ENCODE peak calls at places on chromosomes 7 and 10, in four cellular contexts. One of them, this sample, is unnamed.
A peak's percentile ranks its signal among the peaks of the same experiment; 100 is the strongest.

GRCh38 chr7:30825215-30825720 is 54.1 kb downstream of the MINDY4 start:
- DNase-seq in HL-60: no peak
- DNase-seq in neuronal stem cell: no peak
- DNase-seq in ovary: no peak
- DNase-seq in this sample: no peak

GRCh38 chr10:46285966-46286620 is 704 bp upstream of the ANTXRL start:
- DNase-seq in ovary: no peak
- DNase-seq in neuronal stem cell: no peak
- DNase-seq in HL-60: no peak
- DNase-seq in this sample: no peak

GRCh38 chr7:11831727-11832495 is at the start of gene THSD7A:
- DNase-seq in neuronal stem cell: peak; percentile 63
- DNase-seq in HL-60: peak; percentile 26
- DNase-seq in ovary: peak; percentile 41
- DNase-seq in this sample: peak; percentile 31

GRCh38 chr7:84364708-84365107 is 170.1 kb upstream of the SEMA3A start:
- DNase-seq in ovary: no peak
- DNase-seq in neuronal stem cell: no peak
- DNase-seq in HL-60: no peak
- DNase-seq in this sample: no peak

GRCh38 chr10:15293862-15294835 is 76.9 kb downstream of the FAM171A1 start:
- DNase-seq in ovary: no peak
- DNase-seq in neuronal stem cell: no peak
- DNase-seq in HL-60: no peak
- DNase-seq in this sample: peak; percentile 43

GRCh38 chr10:71964669-71965515 is 697 bp downstream of the CHST3 start:
- DNase-seq in ovary: peak; percentile 66
- DNase-seq in HL-60: no peak
- DNase-seq in neuronal stem cell: no peak
- DNase-seq in this sample: peak; percentile 59

GRCh38 chr10:104339469-104340098 is 1.3 kb upstream of the ITPRIP start:
- DNase-seq in ovary: peak; percentile 75
- DNase-seq in HL-60: no peak
- DNase-seq in neuronal stem cell: no peak
- DNase-seq in this sample: no peak

GRCh38 chr10:83262434-83262833 is 876.9 kb upstream of the GHITM start:
- DNase-seq in ovary: no peak
- DNase-seq in HL-60: no peak
- DNase-seq in neuronal stem cell: no peak
- DNase-seq in this sample: no peak

GRCh38 chr10:8095962-8096361 is 41.5 kb downstream of the GATA3 start:
- DNase-seq in ovary: no peak
- DNase-seq in HL-60: no peak
- DNase-seq in neuronal stem cell: no peak
- DNase-seq in this sample: no peak

GRCh38 chr7:41733063-41733398 is 30.1 kb upstream of the INHBA start:
- DNase-seq in neuronal stem cell: no peak
- DNase-seq in ovary: no peak
- DNase-seq in HL-60: no peak
- DNase-seq in this sample: no peak

GRCh38 chr10:4984971-4985594 is 18.6 kb downstream of the AKR1C2 start:
- DNase-seq in ovary: no peak
- DNase-seq in neuronal stem cell: no peak
- DNase-seq in HL-60: no peak
- DNase-seq in this sample: no peak

GRCh38 chr7:132756482-132756990 is 180.3 kb upstream of the PLXNA4 start:
- DNase-seq in ovary: no peak
- DNase-seq in HL-60: no peak
- DNase-seq in neuronal stem cell: no peak
- DNase-seq in this sample: no peak

GRCh38 chr7:4824120-4824775 is 37.6 kb downstream of the PAPOLB start:
- DNase-seq in HL-60: no peak
- DNase-seq in ovary: peak; percentile 57
- DNase-seq in neuronal stem cell: no peak
- DNase-seq in this sample: no peak

GRCh38 chr10:133442191-133442966 is 11.4 kb upstream of the SCART1 start:
- DNase-seq in neuronal stem cell: no peak
- DNase-seq in HL-60: peak; percentile 85
- DNase-seq in ovary: no peak
- DNase-seq in this sample: no peak

GRCh38 chr7:66092654-66093053 is 17.0 kb downstream of the ASL start:
- DNase-seq in neuronal stem cell: no peak
- DNase-seq in ovary: no peak
- DNase-seq in HL-60: no peak
- DNase-seq in this sample: no peak

GRCh38 chr10:58473966-58474365 is 38.7 kb upstream of the BICC1 start:
- DNase-seq in neuronal stem cell: no peak
- DNase-seq in ovary: no peak
- DNase-seq in HL-60: no peak
- DNase-seq in this sample: no peak

GRCh38 chr7:31497501-31497900 is 16.4 kb upstream of the ITPRID1 start:
- DNase-seq in ovary: no peak
- DNase-seq in neuronal stem cell: no peak
- DNase-seq in HL-60: no peak
- DNase-seq in this sample: no peak

GRCh38 chr7:51234139-51234538 is 82.5 kb downstream of the COBL start:
- DNase-seq in neuronal stem cell: no peak
- DNase-seq in HL-60: no peak
- DNase-seq in ovary: no peak
- DNase-seq in this sample: peak; percentile 63

GRCh38 chr10:60934215-60935175 is 9.5 kb downstream of the RHOBTB1 start:
- DNase-seq in HL-60: no peak
- DNase-seq in ovary: no peak
- DNase-seq in neuronal stem cell: no peak
- DNase-seq in this sample: no peak

GRCh38 chr7:21261627-21262564 is 166.0 kb upstream of the SP4 start:
- DNase-seq in neuronal stem cell: peak; percentile 31
- DNase-seq in ovary: no peak
- DNase-seq in HL-60: peak; percentile 21
- DNase-seq in this sample: peak; percentile 17

GRCh38 chr10:97385565-97385964 is 15.6 kb downstream of the RRP12 start:
- DNase-seq in ovary: no peak
- DNase-seq in HL-60: no peak
- DNase-seq in neuronal stem cell: no peak
- DNase-seq in this sample: no peak

GRCh38 chr10:101143354-101143648 is 12.2 kb downstream of the TLX1 start:
- DNase-seq in ovary: no peak
- DNase-seq in HL-60: no peak
- DNase-seq in neuronal stem cell: no peak
- DNase-seq in this sample: no peak

GRCh38 chr7:17336168-17336567 is 37.7 kb downstream of the AHR start:
- DNase-seq in neuronal stem cell: no peak
- DNase-seq in HL-60: no peak
- DNase-seq in ovary: no peak
- DNase-seq in this sample: no peak

GRCh38 chr7:156612930-156613329 is 27.6 kb upstream of the RNF32 start:
- DNase-seq in ovary: no peak
- DNase-seq in neuronal stem cell: no peak
- DNase-seq in HL-60: peak; percentile 54
- DNase-seq in this sample: no peak

GRCh38 chr7:116547347-116547746 is 22.5 kb downstream of the CAV1 start:
- DNase-seq in HL-60: no peak
- DNase-seq in neuronal stem cell: no peak
- DNase-seq in ovary: no peak
- DNase-seq in this sample: no peak

GRCh38 chr10:98196985-98197384 is 62.5 kb downstream of the R3HCC1L start:
- DNase-seq in neuronal stem cell: no peak
- DNase-seq in HL-60: no peak
- DNase-seq in ovary: peak; percentile 21
- DNase-seq in this sample: no peak

GRCh38 chr7:2956526-2957368 is 86.9 kb downstream of the CARD11 start:
- DNase-seq in neuronal stem cell: no peak
- DNase-seq in ovary: no peak
- DNase-seq in HL-60: peak; percentile 51
- DNase-seq in this sample: no peak

DNA sequence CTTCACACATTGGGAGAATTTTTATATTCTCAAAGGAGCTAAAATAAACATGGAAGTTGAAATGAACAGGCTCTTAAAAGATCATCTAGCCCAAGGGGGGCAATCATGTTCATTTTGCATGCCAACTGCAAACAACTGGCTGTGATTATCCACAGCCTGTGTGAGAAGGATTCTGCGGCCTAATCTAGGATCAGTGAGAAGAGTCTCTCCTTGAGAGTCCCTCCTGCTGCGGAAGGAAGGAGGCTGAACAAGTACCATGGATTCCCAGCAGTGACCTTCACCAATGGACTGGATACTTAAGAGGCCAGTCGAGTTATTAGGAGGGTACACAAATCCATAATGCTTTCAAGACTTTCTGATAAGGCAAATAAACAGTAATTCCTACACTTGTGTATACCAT is 76.7 kb downstream of the IGF2BP3 start:
- DNase-seq in neuronal stem cell: no peak
- DNase-seq in ovary: no peak
- DNase-seq in HL-60: no peak
- DNase-seq in this sample: no peak
- H3K27ac ChIP-seq in neuronal stem cell: no peak overlapping the region
- H3K27ac ChIP-seq in ovary: no peak overlapping the region
- H3K27ac ChIP-seq in HL-60: no peak overlapping the region
- H3K27ac ChIP-seq in this sample: no peak overlapping the region

DNA sequence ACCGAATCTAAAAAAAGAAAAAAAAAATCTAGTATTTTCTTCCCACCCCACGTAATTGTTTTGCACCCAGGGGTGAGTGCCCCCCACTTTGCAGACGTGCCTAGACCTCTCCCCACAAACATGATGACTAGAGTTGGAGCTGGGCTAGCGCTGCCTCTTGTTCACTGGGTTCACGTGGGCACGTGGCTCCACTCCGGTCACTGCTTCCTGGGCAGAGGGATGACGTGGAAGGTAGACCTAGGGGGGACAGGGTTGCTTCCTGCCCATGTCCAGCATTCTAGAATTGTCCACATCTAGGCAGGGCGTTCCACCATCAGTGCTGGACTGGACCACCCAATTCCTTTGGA is 861 bp upstream of the LIMK1 start:
- DNase-seq in neuronal stem cell: no peak
- DNase-seq in ovary: no peak
- DNase-seq in HL-60: no peak
- DNase-seq in this sample: no peak
- H3K4me3 ChIP-seq in neuronal stem cell: peak overlapping the region; percentile 70
- H3K4me3 ChIP-seq in ovary: no peak overlapping the region
- H3K4me3 ChIP-seq in HL-60: no peak overlapping the region
- H3K4me3 ChIP-seq in this sample: peak overlapping the region; percentile 47

DNA sequence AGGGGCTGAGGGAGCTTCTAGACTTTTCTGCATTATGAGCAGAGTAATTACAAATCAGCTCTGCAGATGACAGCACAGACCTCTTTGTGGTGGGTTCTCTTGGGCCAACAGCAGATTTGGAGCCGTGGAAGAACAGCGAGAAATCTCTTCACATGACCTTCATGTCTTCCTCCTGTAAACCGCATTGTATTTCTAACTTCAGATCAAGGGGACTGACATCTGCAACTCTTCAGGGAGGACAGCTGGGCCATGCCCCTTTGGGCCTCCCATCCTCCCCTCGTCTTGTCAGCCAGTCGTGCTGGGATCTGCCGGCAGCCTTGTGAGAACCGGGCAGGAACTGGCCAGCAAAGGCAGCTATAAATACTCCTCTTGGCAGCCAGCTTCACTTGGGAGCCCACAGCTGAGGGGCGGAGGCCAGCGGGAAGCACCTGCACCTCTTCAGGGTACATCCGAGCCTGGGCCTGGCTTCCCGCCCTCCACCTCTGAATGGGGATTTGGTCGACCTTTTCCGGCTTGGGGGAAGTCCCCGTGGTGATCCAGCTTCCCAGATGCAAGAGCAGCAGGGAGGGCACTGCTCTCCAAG is 54.8 kb downstream of the STEAP1B start:
- DNase-seq in HL-60: no peak
- DNase-seq in ovary: peak; percentile 40
- DNase-seq in neuronal stem cell: no peak
- DNase-seq in this sample: peak; percentile 88
- H3K27ac ChIP-seq in HL-60: no peak overlapping the region
- H3K27ac ChIP-seq in ovary: no peak overlapping the region
- H3K27ac ChIP-seq in neuronal stem cell: no peak overlapping the region
- H3K27ac ChIP-seq in this sample: peak overlapping the region; percentile 62

GRCh38 chr7:107564553-107565298 is 955 bp downstream of the DUS4L start:
- DNase-seq in ovary: no peak
- DNase-seq in neuronal stem cell: no peak
- DNase-seq in HL-60: no peak
- DNase-seq in this sample: no peak
- H3K4me3 ChIP-seq in ovary: peak overlapping the region; percentile 92
- H3K4me3 ChIP-seq in neuronal stem cell: peak overlapping the region; percentile 96
- H3K4me3 ChIP-seq in HL-60: peak overlapping the region; percentile 94
- H3K4me3 ChIP-seq in this sample: peak overlapping the region; percentile 93

DNA sequence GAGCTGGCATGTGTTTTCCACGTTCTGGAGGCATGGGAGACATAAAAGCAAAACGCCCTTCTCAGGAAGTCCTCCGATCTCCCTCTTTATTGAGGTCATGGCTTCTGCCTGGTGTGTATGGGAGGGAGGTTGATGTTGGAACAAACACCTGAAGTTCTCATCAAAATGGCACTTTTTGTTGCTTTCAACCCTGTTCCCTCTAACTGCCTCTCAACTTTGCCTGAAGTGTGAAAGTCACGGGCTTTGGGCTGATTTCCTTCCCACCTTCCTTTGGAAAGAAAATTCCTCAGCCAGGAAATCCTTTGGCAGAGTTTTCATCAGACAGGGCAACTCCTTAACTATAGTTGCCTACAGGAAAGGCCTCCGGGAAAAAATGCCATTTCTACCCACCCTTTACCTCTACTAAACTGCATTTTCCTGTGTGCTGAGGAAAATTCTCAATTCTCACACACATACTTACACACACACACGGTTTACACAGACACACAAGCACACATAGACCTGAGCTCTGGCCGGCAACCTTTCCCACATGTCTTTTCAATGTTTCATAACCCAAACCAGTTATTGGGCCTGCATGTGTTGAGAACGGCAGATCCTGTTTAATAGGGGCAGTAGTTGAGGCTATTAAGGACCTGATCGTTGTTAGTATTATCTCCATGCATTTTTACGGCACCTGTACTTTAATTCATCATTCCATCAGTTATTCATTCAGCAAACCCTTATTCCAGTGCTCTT is 36.4 kb downstream of the CYP17A1 start:
- DNase-seq in neuronal stem cell: no peak
- DNase-seq in HL-60: no peak
- DNase-seq in ovary: no peak
- DNase-seq in this sample: no peak
- H3K27ac ChIP-seq in neuronal stem cell: no peak overlapping the region
- H3K27ac ChIP-seq in HL-60: no peak overlapping the region
- H3K27ac ChIP-seq in ovary: peak overlapping the region; percentile 47
- H3K27ac ChIP-seq in this sample: peak overlapping the region; percentile 85

DNA sequence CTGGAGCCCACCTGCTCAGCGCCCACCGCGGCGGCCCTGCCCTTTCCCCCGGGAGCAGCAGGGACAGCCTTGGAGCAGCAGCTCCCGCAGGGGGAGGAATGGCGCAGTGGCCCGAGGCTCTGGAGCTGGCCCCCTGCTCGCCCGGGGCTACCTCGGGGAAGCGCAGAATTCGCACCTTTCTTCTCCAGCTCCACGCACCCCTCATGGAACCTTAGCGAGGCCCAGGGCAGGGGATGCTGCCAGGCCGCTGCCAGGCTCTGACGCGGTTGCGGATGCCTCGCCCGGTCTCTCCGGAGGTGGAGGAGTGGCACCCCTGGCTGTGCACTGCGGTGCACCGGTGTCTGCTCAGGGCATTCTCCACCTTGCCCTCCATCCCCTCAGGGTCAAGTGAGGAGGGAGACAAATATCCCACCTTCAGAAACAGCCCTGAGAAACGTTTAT is 84.9 kb upstream of the MKI67 start:
- DNase-seq in ovary: no peak
- DNase-seq in neuronal stem cell: no peak
- DNase-seq in HL-60: no peak
- DNase-seq in this sample: no peak
- H3K4me3 ChIP-seq in ovary: peak overlapping the region; percentile 44
- H3K4me3 ChIP-seq in neuronal stem cell: peak overlapping the region; percentile 90
- H3K4me3 ChIP-seq in HL-60: no peak overlapping the region
- H3K4me3 ChIP-seq in this sample: peak overlapping the region; percentile 65

This sample was measured in heart left ventricle.